ENCODE peak calls at places on chromosomes 13 and 19, in ten cellular contexts. One of them, this sample, is unnamed.
A peak's percentile ranks its signal among the peaks of the same experiment; 100 is the strongest.

GRCh38 chr13:24027494-24027893 is 130.2 kb upstream of the C1QTNF9B start:
- DNase-seq in transverse colon: no peak
- DNase-seq in cardiac muscle cell: no peak
- DNase-seq in A673: no peak
- DNase-seq in endodermal cell: no peak
- DNase-seq in breast epithelium: no peak
- DNase-seq in mammary epithelial cell: no peak
- DNase-seq in adrenal gland: no peak
- DNase-seq in lower lobe of right lung: no peak
- DNase-seq in tibial artery: no peak
- DNase-seq in this sample: no peak

GRCh38 chr13:24264976-24265375 is 44.4 kb upstream of the C1QTNF9 start:
- DNase-seq in transverse colon: peak; percentile 51
- DNase-seq in cardiac muscle cell: no peak
- DNase-seq in A673: no peak
- DNase-seq in endodermal cell: no peak
- DNase-seq in breast epithelium: no peak
- DNase-seq in mammary epithelial cell: peak; percentile 2
- DNase-seq in adrenal gland: no peak
- DNase-seq in lower lobe of right lung: peak; percentile 75
- DNase-seq in tibial artery: no peak
- DNase-seq in this sample: peak; percentile 55

GRCh38 chr19:6678690-6679109 is 8.7 kb upstream of the TNFSF14 start:
- DNase-seq in transverse colon: no peak
- DNase-seq in cardiac muscle cell: no peak
- DNase-seq in A673: no peak
- DNase-seq in endodermal cell: no peak
- DNase-seq in breast epithelium: no peak
- DNase-seq in mammary epithelial cell: peak; percentile 65
- DNase-seq in adrenal gland: no peak
- DNase-seq in lower lobe of right lung: no peak
- DNase-seq in tibial artery: no peak
- DNase-seq in this sample: no peak

GRCh38 chr19:372306-372890 is 27.8 kb upstream of the MIER2 start:
- DNase-seq in transverse colon: no peak
- DNase-seq in cardiac muscle cell: peak; percentile 90
- DNase-seq in A673: no peak
- DNase-seq in endodermal cell: peak; percentile 36
- DNase-seq in breast epithelium: no peak
- DNase-seq in mammary epithelial cell: no peak
- DNase-seq in adrenal gland: no peak
- DNase-seq in lower lobe of right lung: no peak
- DNase-seq in tibial artery: no peak
- DNase-seq in this sample: no peak

GRCh38 chr13:40220299-40220935 is 446.0 kb downstream of the FOXO1 start:
- DNase-seq in transverse colon: no peak
- DNase-seq in cardiac muscle cell: peak; percentile 80
- DNase-seq in A673: no peak
- DNase-seq in endodermal cell: peak; percentile 20
- DNase-seq in breast epithelium: no peak
- DNase-seq in mammary epithelial cell: no peak
- DNase-seq in adrenal gland: no peak
- DNase-seq in lower lobe of right lung: no peak
- DNase-seq in tibial artery: no peak
- DNase-seq in this sample: no peak

GRCh38 chr19:41700381-41701195 is 7.8 kb upstream of the CEACAM5 start:
- DNase-seq in transverse colon: peak; percentile 6
- DNase-seq in cardiac muscle cell: no peak
- DNase-seq in A673: no peak
- DNase-seq in endodermal cell: peak; percentile 29
- DNase-seq in breast epithelium: no peak
- DNase-seq in mammary epithelial cell: no peak
- DNase-seq in adrenal gland: no peak
- DNase-seq in lower lobe of right lung: no peak
- DNase-seq in tibial artery: peak; percentile 44
- DNase-seq in this sample: no peak

GRCh38 chr13:37476874-37477273 is 121.7 kb downstream of the POSTN start:
- DNase-seq in transverse colon: no peak
- DNase-seq in cardiac muscle cell: peak; percentile 15
- DNase-seq in A673: no peak
- DNase-seq in endodermal cell: peak; percentile 51
- DNase-seq in breast epithelium: no peak
- DNase-seq in mammary epithelial cell: peak; percentile 43
- DNase-seq in adrenal gland: no peak
- DNase-seq in lower lobe of right lung: no peak
- DNase-seq in tibial artery: no peak
- DNase-seq in this sample: no peak

GRCh38 chr13:69959041-69959440 is 148.6 kb upstream of the ATXN8OS start:
- DNase-seq in transverse colon: no peak
- DNase-seq in cardiac muscle cell: no peak
- DNase-seq in A673: no peak
- DNase-seq in endodermal cell: no peak
- DNase-seq in breast epithelium: no peak
- DNase-seq in mammary epithelial cell: no peak
- DNase-seq in adrenal gland: no peak
- DNase-seq in lower lobe of right lung: no peak
- DNase-seq in tibial artery: no peak
- DNase-seq in this sample: no peak

GRCh38 chr19:5456130-5456835 is 1.1 kb downstream of the ZNRF4 start:
- DNase-seq in transverse colon: no peak
- DNase-seq in cardiac muscle cell: no peak
- DNase-seq in A673: no peak
- DNase-seq in endodermal cell: no peak
- DNase-seq in breast epithelium: no peak
- DNase-seq in mammary epithelial cell: no peak
- DNase-seq in adrenal gland: no peak
- DNase-seq in lower lobe of right lung: no peak
- DNase-seq in tibial artery: no peak
- DNase-seq in this sample: no peak

GRCh38 chr19:38266070-38266469 is 1.7 kb downstream of the SPINT2 start:
- DNase-seq in transverse colon: no peak
- DNase-seq in cardiac muscle cell: no peak
- DNase-seq in A673: no peak
- DNase-seq in endodermal cell: no peak
- DNase-seq in breast epithelium: peak; percentile 59
- DNase-seq in mammary epithelial cell: peak; percentile 52
- DNase-seq in adrenal gland: no peak
- DNase-seq in lower lobe of right lung: no peak
- DNase-seq in tibial artery: no peak
- DNase-seq in this sample: no peak

DNA sequence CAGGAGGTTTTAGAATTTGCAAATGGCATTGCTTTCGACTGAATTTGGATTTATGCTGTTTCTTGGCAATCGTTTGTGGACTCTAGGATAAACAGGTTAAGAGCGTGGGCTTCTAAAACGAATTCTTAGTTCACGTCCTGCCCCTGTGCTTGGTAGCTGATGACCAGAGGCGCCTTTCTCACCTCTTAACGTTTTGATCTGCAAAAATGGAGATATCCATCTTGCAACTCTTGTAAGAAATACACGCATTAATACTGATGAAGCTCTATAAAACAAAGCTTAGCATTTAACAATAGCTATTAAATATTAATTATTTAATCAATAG is 577 bp upstream of the KATNAL1 start:
- DNase-seq in transverse colon: no peak
- DNase-seq in cardiac muscle cell: no peak
- DNase-seq in A673: no peak
- DNase-seq in endodermal cell: no peak
- DNase-seq in breast epithelium: no peak
- DNase-seq in mammary epithelial cell: no peak
- DNase-seq in adrenal gland: no peak
- DNase-seq in lower lobe of right lung: no peak
- DNase-seq in tibial artery: no peak
- DNase-seq in this sample: no peak
- H3K27ac ChIP-seq in transverse colon: peak overlapping the region; percentile 94
- H3K27ac ChIP-seq in cardiac muscle cell: no peak overlapping the region
- H3K27ac ChIP-seq in A673: peak overlapping the region; percentile 97
- H3K27ac ChIP-seq in endodermal cell: no peak overlapping the region
- H3K27ac ChIP-seq in breast epithelium: peak overlapping the region; percentile 82
- H3K27ac ChIP-seq in mammary epithelial cell: peak overlapping the region; percentile 67
- H3K27ac ChIP-seq in adrenal gland: no peak overlapping the region
- H3K27ac ChIP-seq in lower lobe of right lung: peak overlapping the region; percentile 86
- H3K27ac ChIP-seq in tibial artery: peak overlapping the region; percentile 94
- H3K27ac ChIP-seq in this sample: peak overlapping the region; percentile 98

DNA sequence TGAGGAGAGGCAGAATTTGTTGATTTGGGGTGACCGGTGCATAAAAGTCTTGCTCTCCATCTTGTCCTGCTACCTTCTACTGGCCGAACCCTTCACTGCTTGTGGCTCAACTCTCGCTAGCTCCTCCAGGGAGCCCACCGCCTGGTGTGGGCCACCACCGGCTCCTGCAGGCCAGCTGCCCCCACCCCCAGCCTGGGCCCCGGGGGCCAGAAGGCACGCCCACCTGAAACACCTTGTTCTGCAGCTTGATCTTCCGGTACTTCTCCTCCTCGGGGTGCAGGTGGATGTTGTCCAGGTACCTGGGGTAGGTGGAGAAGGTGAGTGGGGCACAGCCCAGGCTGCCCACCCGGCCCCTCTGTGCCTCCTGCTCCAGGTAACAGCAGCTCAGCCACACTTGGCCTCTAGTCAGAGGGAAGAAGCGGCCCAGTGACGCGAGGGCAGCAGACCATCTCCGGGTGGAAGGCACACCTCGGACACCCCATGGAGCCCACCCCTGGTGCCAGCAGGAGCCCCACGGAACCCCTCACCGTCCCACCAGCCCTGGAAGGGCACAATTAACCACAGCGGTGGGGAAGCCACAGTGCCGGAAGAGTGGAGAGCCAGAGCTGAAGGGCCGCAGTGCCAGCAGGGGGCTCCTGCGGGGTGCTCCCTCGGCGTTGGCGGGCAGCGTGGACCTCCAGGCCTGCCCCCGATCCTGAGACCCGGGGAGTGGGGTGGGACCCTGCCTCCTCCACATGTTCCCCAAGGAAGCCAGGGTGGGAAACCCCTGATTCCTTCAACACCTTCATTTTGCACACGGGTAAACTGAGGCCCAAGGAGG is 10.1 kb downstream of the UBXN6 start:
- DNase-seq in transverse colon: no peak
- DNase-seq in cardiac muscle cell: no peak
- DNase-seq in A673: no peak
- DNase-seq in endodermal cell: peak; percentile 50
- DNase-seq in breast epithelium: no peak
- DNase-seq in mammary epithelial cell: no peak
- DNase-seq in adrenal gland: no peak
- DNase-seq in lower lobe of right lung: no peak
- DNase-seq in tibial artery: no peak
- DNase-seq in this sample: no peak
- TF ChIP-seq CTCF in transverse colon: no peak
- TF ChIP-seq CTCF in cardiac muscle cell: no peak
- TF ChIP-seq CTCF in A673: no peak
- TF ChIP-seq CTCF in endodermal cell: no peak
- TF ChIP-seq CTCF in breast epithelium: no peak
- TF ChIP-seq CTCF in mammary epithelial cell: no peak
- TF ChIP-seq CTCF in adrenal gland: no peak
- TF ChIP-seq CTCF in lower lobe of right lung: no peak
- TF ChIP-seq CTCF in tibial artery: no peak
- TF ChIP-seq CTCF in this sample: no peak

GRCh38 chr19:15187026-15188007 is 13.5 kb downstream of the NOTCH3 start:
- DNase-seq in transverse colon: no peak
- DNase-seq in cardiac muscle cell: no peak
- DNase-seq in A673: peak; percentile 54
- DNase-seq in endodermal cell: peak; percentile 77
- DNase-seq in breast epithelium: no peak
- DNase-seq in mammary epithelial cell: no peak
- DNase-seq in adrenal gland: no peak
- DNase-seq in lower lobe of right lung: no peak
- DNase-seq in tibial artery: no peak
- DNase-seq in this sample: no peak
- H3K36me3 ChIP-seq in transverse colon: no peaks in the 10 kb centered on the region
- H3K36me3 ChIP-seq in cardiac muscle cell: peaks cover 37% of the 10 kb centered on the region
- H3K36me3 ChIP-seq in A673: no peaks in the 10 kb centered on the region
- H3K36me3 ChIP-seq in endodermal cell: peaks cover 90% of the 10 kb centered on the region
- H3K36me3 ChIP-seq in breast epithelium: no peaks in the 10 kb centered on the region
- H3K36me3 ChIP-seq in mammary epithelial cell: no peaks in the 10 kb centered on the region
- H3K36me3 ChIP-seq in adrenal gland: no peaks in the 10 kb centered on the region
- H3K36me3 ChIP-seq in lower lobe of right lung: peaks cover 8% of the 10 kb centered on the region
- H3K36me3 ChIP-seq in tibial artery: peaks cover 98% of the 10 kb centered on the region
- H3K36me3 ChIP-seq in this sample: no peaks in the 10 kb centered on the region

GRCh38 chr19:21688464-21688863 is 78.9 kb downstream of the ZNF100 start:
- DNase-seq in transverse colon: no peak
- DNase-seq in cardiac muscle cell: no peak
- DNase-seq in A673: no peak
- DNase-seq in endodermal cell: no peak
- DNase-seq in breast epithelium: no peak
- DNase-seq in mammary epithelial cell: no peak
- DNase-seq in adrenal gland: no peak
- DNase-seq in lower lobe of right lung: no peak
- DNase-seq in tibial artery: no peak
- DNase-seq in this sample: no peak
- H3K27ac ChIP-seq in transverse colon: no peak overlapping the region
- H3K27ac ChIP-seq in cardiac muscle cell: no peak overlapping the region
- H3K27ac ChIP-seq in A673: no peak overlapping the region
- H3K27ac ChIP-seq in endodermal cell: no peak overlapping the region
- H3K27ac ChIP-seq in breast epithelium: no peak overlapping the region
- H3K27ac ChIP-seq in mammary epithelial cell: no peak overlapping the region
- H3K27ac ChIP-seq in adrenal gland: no peak overlapping the region
- H3K27ac ChIP-seq in lower lobe of right lung: no peak overlapping the region
- H3K27ac ChIP-seq in tibial artery: no peak overlapping the region
- H3K27ac ChIP-seq in this sample: no peak overlapping the region

GRCh38 chr19:8926341-8926740 is 83.9 kb downstream of the MUC16 start:
- DNase-seq in transverse colon: no peak
- DNase-seq in cardiac muscle cell: no peak
- DNase-seq in A673: no peak
- DNase-seq in endodermal cell: no peak
- DNase-seq in breast epithelium: no peak
- DNase-seq in mammary epithelial cell: no peak
- DNase-seq in adrenal gland: no peak
- DNase-seq in lower lobe of right lung: no peak
- DNase-seq in tibial artery: no peak
- DNase-seq in this sample: no peak

GRCh38 chr19:8924283-8924682 is 85.9 kb downstream of the MUC16 start:
- DNase-seq in transverse colon: no peak
- DNase-seq in cardiac muscle cell: no peak
- DNase-seq in A673: no peak
- DNase-seq in endodermal cell: no peak
- DNase-seq in breast epithelium: no peak
- DNase-seq in mammary epithelial cell: no peak
- DNase-seq in adrenal gland: no peak
- DNase-seq in lower lobe of right lung: no peak
- DNase-seq in tibial artery: no peak
- DNase-seq in this sample: no peak

GRCh38 chr19:8922591-8922990 is 87.6 kb downstream of the MUC16 start:
- DNase-seq in transverse colon: no peak
- DNase-seq in cardiac muscle cell: no peak
- DNase-seq in A673: no peak
- DNase-seq in endodermal cell: peak; percentile 88
- DNase-seq in breast epithelium: no peak
- DNase-seq in mammary epithelial cell: no peak
- DNase-seq in adrenal gland: no peak
- DNase-seq in lower lobe of right lung: no peak
- DNase-seq in tibial artery: no peak
- DNase-seq in this sample: no peak
- TF ChIP-seq CTCF in transverse colon: no peak
- TF ChIP-seq CTCF in cardiac muscle cell: no peak
- TF ChIP-seq CTCF in A673: no peak
- TF ChIP-seq CTCF in endodermal cell: no peak
- TF ChIP-seq CTCF in breast epithelium: no peak
- TF ChIP-seq CTCF in mammary epithelial cell: no peak
- TF ChIP-seq CTCF in adrenal gland: no peak
- TF ChIP-seq CTCF in lower lobe of right lung: no peak
- TF ChIP-seq CTCF in tibial artery: no peak
- TF ChIP-seq CTCF in this sample: no peak

This sample was measured in right atrium auricular region.